ENCODE peak calls at places on chromosomes 12 and 14, in eight cellular contexts. K is esophagus squamous epithelium, T is endothelial cell of umbilical vein, L is A549, M is IMR-90, P is uterus, N is body of pancreas, B is sigmoid colon. W is an unnamed sample.

GRCh38 chr12:108180255-108181094 is 51.4 kb downstream of the WSCD2 start:
- DNase-seq in B (no peak), L (no peak), K (no peak), P (no peak), M (no peak), T (no peak), N (no peak), W (no peak)

GRCh38 chr12:90987101-90987500 is 17.7 kb downstream of the EPYC start:
- DNase-seq in N (no peak), K (no peak), T (no peak), M (no peak), B (no peak), P (no peak), L (no peak), W (no peak)

GRCh38 chr12:130920711-130921381 is 32.9 kb upstream of the ADGRD1 start:
- DNase-seq in M (peak), P (peak), N (no peak), L (no peak), T (no peak), K (no peak), B (peak), W (peak)

GRCh38 chr12:93751864-93752610 is 74.9 kb downstream of the CRADD start:
- DNase-seq in B (no peak), N (no peak), K (no peak), P (no peak), T (no peak), M (peak), L (no peak), W (no peak)

GRCh38 chr12:132163041-132163910 is 19.0 kb downstream of the NOC4L start:
- DNase-seq in N (no peak), B (no peak), L (no peak), T (no peak), K (no peak), M (no peak), P (no peak), W (no peak)

GRCh38 chr12:67358686-67359374 is 89.7 kb downstream of the CAND1 start:
- DNase-seq in N (no peak), L (no peak), P (no peak), T (no peak), B (no peak), M (peak), K (no peak), W (no peak)

GRCh38 chr12:43292699-43293098 is 259.3 kb downstream of the ADAMTS20 start:
- DNase-seq in P (no peak), L (no peak), B (no peak), N (no peak), M (peak), T (peak), K (no peak), W (no peak)

GRCh38 chr14:50560929-50561280 is 960 bp downstream of the ATL1 start:
- DNase-seq in K (peak), P (peak), N (peak), T (peak), L (peak), B (peak), M (peak), W (peak)

GRCh38 chr14:104864267-104865068 is 600 bp upstream of the CEP170B start:
- DNase-seq in K (no peak), N (peak), B (peak), M (no peak), L (peak), P (peak), T (no peak), W (peak)

GRCh38 chr12:122501489-122501989 is 807 bp upstream of the ZCCHC8 start:
- DNase-seq in L (no peak), T (no peak), N (no peak), B (no peak), M (no peak), P (no peak), K (no peak), W (no peak)

GRCh38 chr14:28707814-28708213 is 58.8 kb upstream of the FOXG1 start:
- DNase-seq in T (no peak), K (no peak), P (no peak), L (no peak), N (no peak), B (no peak), M (no peak), W (no peak)

DNA sequence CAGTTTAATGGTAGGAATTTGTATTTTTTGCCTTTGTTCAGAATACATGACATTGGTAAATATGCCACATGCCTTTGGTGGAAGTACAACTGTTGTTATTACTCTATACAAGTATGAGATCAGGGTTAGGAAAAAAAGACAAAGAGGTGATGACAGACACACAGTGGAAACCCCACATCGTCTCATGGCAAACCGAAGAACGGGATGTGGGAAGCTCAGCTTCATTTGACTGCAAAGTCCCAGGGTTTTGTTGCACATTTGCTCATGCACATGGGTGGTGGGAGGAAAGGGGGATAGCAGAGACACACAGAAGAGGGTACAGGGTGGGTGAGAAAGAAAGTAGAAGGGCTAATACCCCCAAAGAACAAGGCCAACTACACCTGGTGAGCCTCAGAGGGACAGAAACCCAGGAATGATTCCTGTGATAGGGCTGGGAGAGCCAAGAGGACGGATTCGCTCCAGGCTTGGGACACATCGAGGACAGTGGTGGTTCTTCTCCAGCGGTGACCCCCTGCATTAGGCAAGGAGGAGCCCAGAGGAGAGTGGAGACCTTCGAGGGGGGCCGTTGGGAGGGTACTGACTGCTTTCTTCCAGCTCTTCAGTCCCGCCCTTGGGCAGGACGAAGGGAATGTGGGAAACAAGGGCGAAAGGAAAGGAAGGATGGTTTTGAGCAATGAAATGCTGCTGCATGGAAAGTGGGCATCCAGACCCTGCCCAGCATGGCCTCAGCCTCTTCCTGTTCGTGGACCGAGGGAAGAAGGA is 8.1 kb downstream of the VAMP1 start:
- DNase-seq in L (no peak), B (no peak), P (no peak), M (no peak), K (no peak), T (peak), N (no peak), W (no peak)
- H3K27ac ChIP-seq in L (no peak), B (peak), P (no peak), M (no peak), K (peak), T (no peak), N (no peak), W (no peak)

GRCh38 chr12:120445911-120446909 is at the start of the genes GATC and TRIAP1:
- DNase-seq in T (peak), L (peak), P (peak), B (peak), M (peak), K (peak), N (peak), W (peak)
- TF ChIP-seq POLR2A in T (peak), L (peak), P (peak), B (peak), M (peak), K (peak), N (peak), W (peak)

DNA sequence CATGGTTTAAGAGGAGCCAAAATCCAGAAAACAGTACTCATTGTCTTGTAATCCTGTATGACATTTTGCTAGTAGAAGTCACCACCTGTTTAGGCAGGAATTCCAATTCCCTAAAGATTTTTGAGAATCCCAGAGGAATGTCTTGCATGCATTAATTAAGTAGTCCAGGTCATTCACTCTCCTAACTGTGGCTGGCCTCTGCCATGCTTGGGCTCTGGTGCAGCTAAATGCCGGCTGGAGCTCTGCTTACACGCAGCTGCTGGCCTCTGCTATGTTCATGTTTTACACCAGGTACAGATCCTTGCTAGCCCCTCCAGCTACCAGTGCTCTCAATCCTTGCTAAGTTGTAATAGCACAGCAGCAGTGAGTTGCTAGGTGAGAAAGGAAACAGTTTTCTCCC is 16.3 kb upstream of the HIF1A start:
- DNase-seq in K (no peak), L (no peak), N (no peak), P (no peak), B (no peak), M (no peak), T (no peak), W (no peak)
- H3K27ac ChIP-seq in K (no peak), L (no peak), N (no peak), P (no peak), B (no peak), M (no peak), T (no peak), W (no peak)

GRCh38 chr12:101856030-101856429 is 21.4 kb upstream of the DRAM1 start:
- DNase-seq in L (no peak), M (no peak), B (no peak), T (no peak), N (no peak), P (no peak), K (no peak), W (no peak)

GRCh38 chr12:101855364-101855884 is 22.0 kb upstream of the DRAM1 start:
- DNase-seq in P (no peak), K (no peak), N (no peak), M (peak), L (no peak), B (no peak), T (peak), W (no peak)

GRCh38 chr12:101857043-101857558 is 20.3 kb upstream of the DRAM1 start:
- DNase-seq in N (no peak), T (peak), K (no peak), L (no peak), B (no peak), M (peak), P (no peak), W (no peak)

GRCh38 chr12:101852998-101853397 is 22.2 kb upstream of the GNPTAB start:
- DNase-seq in L (no peak), B (no peak), N (no peak), K (no peak), T (no peak), M (no peak), P (no peak), W (no peak)

GRCh38 chr12:101854747-101855146 is 22.6 kb upstream of the DRAM1 start:
- DNase-seq in B (no peak), K (no peak), M (no peak), L (no peak), P (no peak), T (no peak), N (no peak), W (no peak)
- TF ChIP-seq POLR2A in B (no peak), K (no peak), M (no peak), L (no peak), P (no peak), T (no peak), N (no peak), W (no peak)

GRCh38 chr14:46279776-46280175 is 371.8 kb downstream of the RPL10L start:
- DNase-seq in T (no peak), P (no peak), N (no peak), L (no peak), B (no peak), M (no peak), K (no peak), W (no peak)

DNA sequence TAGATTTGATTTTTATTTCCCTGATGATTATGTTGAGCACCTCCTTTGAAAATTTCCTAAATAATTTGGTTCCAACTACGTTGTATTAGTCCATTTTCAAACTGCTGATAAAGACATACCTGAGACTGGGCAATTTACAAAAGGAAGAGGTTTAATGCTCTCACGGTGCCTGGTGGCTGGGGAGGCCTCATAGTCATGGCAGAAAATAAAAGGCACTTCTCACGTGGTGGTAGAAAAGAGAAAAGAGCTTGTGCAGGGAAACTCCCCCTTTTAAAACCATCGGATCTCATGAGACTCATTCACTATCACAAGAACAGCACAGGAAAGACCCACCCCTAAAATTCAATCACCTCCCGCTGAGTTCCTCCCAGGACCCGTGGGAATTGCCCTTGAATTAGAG is 372.3 kb downstream of the RPL10L start:
- DNase-seq in L (no peak), M (no peak), T (no peak), B (no peak), P (no peak), K (no peak), N (no peak), W (no peak)
- H3K27ac ChIP-seq in L (no peak), M (no peak), T (no peak), B (no peak), P (no peak), K (no peak), N (no peak), W (no peak)

GRCh38 chr14:52706724-52707706 is at the start of gene PSMC6:
- DNase-seq in T (peak), B (peak), M (peak), K (peak), N (peak), P (peak), L (peak), W (peak)
- TF ChIP-seq POLR2A in T (peak), B (peak), M (peak), K (peak), N (peak), P (peak), L (peak), W (peak)

DNA sequence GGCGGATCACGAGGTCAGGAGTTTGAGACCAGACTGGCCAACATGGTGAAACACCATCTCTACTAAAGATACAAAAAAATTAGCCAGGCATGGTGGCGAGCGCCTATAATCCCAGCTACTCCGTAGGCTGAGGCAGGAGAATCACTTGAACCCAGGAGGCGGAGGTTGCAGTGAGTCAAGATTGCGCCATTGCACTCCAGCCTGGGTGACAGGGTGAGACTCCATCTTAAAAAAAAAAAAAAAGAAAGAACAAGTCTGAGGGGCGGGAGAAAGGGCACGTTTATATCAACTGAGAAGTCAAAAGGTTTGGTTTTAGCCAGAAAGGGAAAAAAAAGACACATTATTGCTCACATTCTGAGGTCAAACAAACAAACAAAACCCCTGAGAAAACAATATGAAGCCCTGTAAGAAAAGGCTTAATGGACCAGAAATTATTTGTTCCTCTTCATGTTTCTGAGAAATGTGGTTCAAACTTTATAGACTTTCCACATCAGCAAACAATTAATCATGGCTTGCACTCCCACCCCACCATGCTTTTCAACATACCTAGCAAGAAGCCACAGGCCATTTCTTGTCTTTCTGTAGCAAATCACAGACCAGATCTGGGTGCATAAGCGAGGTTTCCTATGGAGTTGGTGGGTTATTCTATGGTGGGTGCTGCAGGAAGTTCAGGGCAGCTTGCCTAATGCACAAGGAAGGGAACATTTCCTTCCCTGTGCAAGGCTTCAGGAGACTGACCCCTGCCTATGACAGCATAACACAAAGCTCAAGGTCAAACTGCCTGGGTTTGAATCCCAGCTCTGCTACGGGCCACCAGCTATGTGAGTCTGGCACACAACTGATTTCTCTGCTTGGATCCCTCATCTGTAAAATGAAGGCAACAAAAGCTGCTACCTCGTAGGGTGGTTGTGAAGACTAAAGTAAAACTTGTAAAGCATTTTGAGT is 80.2 kb downstream of the SSPN start:
- DNase-seq in T (no peak), B (no peak), L (no peak), M (no peak), P (no peak), K (no peak), N (no peak), W (no peak)
- H3K27ac ChIP-seq in T (peak), B (peak), L (peak), M (peak), P (peak), K (peak), N (peak), W (peak)

W was measured in ovary.